ENCODE peak calls at places on chromosomes 13 and 19, in eight cellular contexts. V is A549; U is CD8-positive, alpha-beta T cell; N is caudate nucleus; O is CD4-positive, alpha-beta T cell; P is psoas muscle; W is CD4-positive, CD25-positive, alpha-beta regulatory T cell; T is heart left ventricle. F is an unnamed sample.

GRCh38 chr13:30355839-30356238 is 48.5 kb upstream of the KATNAL1 start:
- DNase-seq in P (no peak), V (no peak), W (no peak), N (no peak), U (no peak), T (no peak), O (no peak), F (no peak)

GRCh38 chr13:78609464-78610205 is 6.3 kb upstream of the POU4F1 start:
- DNase-seq in N (no peak), P (no peak), T (no peak), U (no peak), W (no peak), V (peak; percentile 14), O (no peak), F (no peak)

GRCh38 chr19:47652285-47652684 is 43.4 kb downstream of the BICRA start:
- DNase-seq in N (no peak), V (no peak), P (no peak), O (no peak), W (no peak), T (no peak), U (no peak), F (no peak)

GRCh38 chr19:954272-954671 is 28.4 kb downstream of the ARID3A start:
- DNase-seq in V (no peak), N (no peak), W (no peak), P (no peak), O (no peak), T (no peak), U (no peak), F (no peak)

GRCh38 chr19:31335716-31336115 is 13.5 kb downstream of the TSHZ3 start:
- DNase-seq in W (no peak), N (no peak), V (no peak), T (no peak), U (no peak), O (no peak), P (no peak), F (no peak)

GRCh38 chr13:113354831-113355610 is 8.9 kb downstream of the GRTP1 start:
- DNase-seq in U (no peak), N (no peak), W (no peak), O (no peak), P (no peak), V (no peak), T (no peak), F (no peak)

GRCh38 chr19:4970558-4971423 is 1.9 kb downstream of the KDM4B start:
- DNase-seq in W (peak; percentile 22), V (no peak), N (no peak), U (no peak), T (no peak), P (no peak), O (no peak), F (no peak)

GRCh38 chr13:83881917-83882625 is at the start of gene SLITRK1:
- DNase-seq in W (peak; percentile 1), N (peak; percentile 78), T (no peak), P (peak; percentile 20), V (peak; percentile 17), U (no peak), O (no peak), F (no peak)

GRCh38 chr13:73984949-73985691 is 149.1 kb downstream of the KLF12 start:
- DNase-seq in N (no peak), W (peak; percentile 60), V (no peak), U (peak; percentile 65), T (no peak), P (no peak), O (peak; percentile 85), F (no peak)

GRCh38 chr13:66933994-66934393 is 296.1 kb downstream of the PCDH9 start:
- DNase-seq in U (no peak), V (peak; percentile 94), T (no peak), N (no peak), P (no peak), O (no peak), W (no peak), F (no peak)

GRCh38 chr19:9935409-9936062 is 779 bp downstream of the OLFM2 start:
- DNase-seq in P (no peak), N (no peak), V (no peak), O (no peak), W (no peak), T (no peak), U (no peak), F (no peak)

GRCh38 chr13:105410602-105411001 is 1124.9 kb downstream of the EFNB2 start:
- DNase-seq in T (peak; percentile 64), U (no peak), W (no peak), V (peak; percentile 45), N (peak; percentile 39), P (peak; percentile 37), O (no peak), F (no peak)

GRCh38 chr13:113835461-113836274 is 28.2 kb downstream of the GAS6 start:
- DNase-seq in O (no peak), V (peak; percentile 48), N (no peak), T (peak; percentile 60), W (no peak), P (peak; percentile 15), U (no peak), F (no peak)

GRCh38 chr19:35592226-35592625 is 6.3 kb downstream of the PMIS2 start:
- DNase-seq in V (peak; percentile 82), N (no peak), O (no peak), U (no peak), T (no peak), P (no peak), W (peak; percentile 26), F (no peak)

GRCh38 chr19:38049105-38049649 is 142.2 kb downstream of the SIPA1L3 start:
- DNase-seq in U (peak; percentile 31), N (no peak), T (no peak), W (peak; percentile 75), P (no peak), O (peak; percentile 43), V (no peak), F (no peak)

GRCh38 chr13:69948016-69948415 is 159.6 kb upstream of the ATXN8OS start:
- DNase-seq in U (no peak), V (no peak), O (no peak), W (no peak), P (no peak), T (no peak), N (no peak), F (no peak)

DNA sequence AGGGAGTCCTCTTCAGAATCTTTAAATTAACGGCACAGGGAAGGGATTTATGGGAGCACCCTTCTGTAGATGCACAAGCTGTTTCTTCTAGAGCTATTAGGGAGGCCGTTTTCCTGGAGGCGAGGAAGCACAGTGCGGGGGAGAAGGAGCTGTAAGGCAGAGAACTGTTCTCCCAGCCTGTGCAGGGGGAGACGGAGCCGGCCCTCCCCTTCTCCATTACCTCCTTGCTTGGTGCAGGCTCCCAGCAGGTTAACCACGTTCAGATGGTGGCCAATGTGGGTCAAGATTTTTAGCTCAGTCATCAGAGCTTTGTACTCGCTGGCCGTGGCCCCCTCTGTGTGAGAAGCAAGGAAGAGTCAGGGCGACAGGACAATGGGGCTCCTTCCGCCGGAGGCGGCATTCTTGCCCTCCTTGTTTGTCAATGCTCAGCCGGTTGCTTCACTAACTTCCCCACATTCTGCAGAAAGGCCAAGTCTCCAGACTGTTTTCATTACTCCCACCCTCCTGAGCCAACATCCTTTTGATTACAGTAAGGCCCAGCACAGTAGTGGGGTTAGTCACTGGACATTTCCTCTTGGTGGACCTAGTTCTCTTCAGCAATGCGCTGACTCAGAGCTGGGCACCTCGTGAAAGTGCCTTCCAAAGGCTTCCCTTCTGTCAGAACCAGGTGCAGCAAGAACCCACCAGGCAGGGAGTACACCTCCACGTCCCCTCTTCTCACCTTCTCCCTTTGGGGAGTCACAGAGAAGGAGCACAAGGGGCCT is 165.4 kb downstream of the FLT1 start:
- DNase-seq in U (no peak), O (no peak), P (no peak), V (no peak), T (no peak), N (no peak), W (no peak), F (no peak)
- H3K27ac ChIP-seq in U (no peak overlapping the region), O (no peak overlapping the region), P (no peak overlapping the region), V (no peak overlapping the region), T (peak overlapping the region; percentile 28), N (no peak overlapping the region), W (no peak overlapping the region), F (no peak overlapping the region)

GRCh38 chr19:13055213-13056051 is 47.2 kb downstream of the LYL1 start:
- DNase-seq in U (no peak), W (no peak), T (peak; percentile 88), P (peak; percentile 86), O (no peak), V (no peak), N (no peak), F (peak; percentile 50)
- H3K27ac ChIP-seq in U (no peak overlapping the region), W (no peak overlapping the region), T (peak overlapping the region; percentile 97), P (peak overlapping the region; percentile 81), O (no peak overlapping the region), V (peak overlapping the region; percentile 82), N (peak overlapping the region; percentile 91), F (peak overlapping the region; percentile 86)

GRCh38 chr13:22883262-22883840 is 297.4 kb upstream of the SGCG start:
- DNase-seq in P (no peak), O (no peak), U (no peak), N (no peak), W (no peak), T (no peak), V (no peak), F (no peak)
- H3K27ac ChIP-seq in P (no peak overlapping the region), O (no peak overlapping the region), U (no peak overlapping the region), N (no peak overlapping the region), W (no peak overlapping the region), T (no peak overlapping the region), V (no peak overlapping the region), F (no peak overlapping the region)

DNA sequence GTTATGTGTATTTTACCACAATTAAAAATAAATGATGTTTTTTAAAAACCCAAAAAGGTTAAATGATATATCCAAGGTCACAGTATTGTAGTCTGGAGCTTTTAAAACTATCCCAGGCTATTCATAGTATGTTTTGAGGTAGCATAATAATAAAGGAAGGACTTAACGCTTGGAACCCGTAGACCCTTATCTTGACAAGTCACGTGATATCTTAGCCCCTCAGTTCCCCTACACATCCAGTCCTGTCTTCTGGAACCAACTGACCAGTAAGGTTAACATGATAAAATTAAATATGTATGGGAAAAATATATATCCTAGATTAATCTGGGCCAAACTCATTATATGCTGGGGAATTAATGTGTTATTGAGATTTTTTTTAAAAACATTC is 142.2 kb downstream of the RXFP2 start:
- DNase-seq in U (no peak), P (no peak), W (no peak), O (no peak), T (no peak), N (no peak), V (no peak), F (no peak)
- H3K27ac ChIP-seq in U (no peak overlapping the region), P (no peak overlapping the region), W (no peak overlapping the region), O (no peak overlapping the region), T (peak overlapping the region; percentile 45), N (no peak overlapping the region), V (no peak overlapping the region), F (no peak overlapping the region)